ENCODE peak calls at places on chromosomes 7 and 10, in ten cellular contexts. P is neural crest cell; W is PC-3; K is fibroblast of the conjunctiva; V is GM12891; Z is activated T-helper 2 cell treated with anti-CD3 and anti-CD28 coated beads, Interferon-gamma antibody, Interleukin-2, Interleukin-4, amounts not matched to agents 10 μg/mL and 5 μg/mL and 100 μg/mL, durations not matched to agents 14 hours and 24 hours and 36 hours; G is RWPE1; A is stimulated activated CD8-positive, alpha-beta memory T cell treated with anti-CD3 and anti-CD28 coated beads, Interleukin-15, amount 100 ng/mL, for 24 hours; R is aorta; X is EL. B is an unnamed sample.

GRCh38 chr7:143410523-143411004 is 1.9 kb upstream of the EPHA1 start:
- DNase-seq in X (no peak), K (no peak), R (peak; percentile 78), A (no peak), P (no peak), G (no peak), W (no peak), Z (no peak), V (no peak), B (no peak)

GRCh38 chr10:73907841-73908517 is 3.0 kb upstream of the PLAU start:
- DNase-seq in Z (no peak), P (no peak), W (peak; percentile 85), A (no peak), G (no peak), K (no peak), V (no peak), R (no peak), X (peak; percentile 66), B (no peak)

GRCh38 chr7:40726559-40726958 is 591.8 kb downstream of the SUGCT start:
- DNase-seq in V (no peak), Z (no peak), G (no peak), P (no peak), X (no peak), A (no peak), R (no peak), K (no peak), W (no peak), B (no peak)

GRCh38 chr7:66140924-66141323 is 26.3 kb downstream of the CRCP start:
- DNase-seq in W (peak; percentile 27), R (no peak), V (no peak), X (peak; percentile 60), P (peak; percentile 14), Z (no peak), G (peak; percentile 26), K (peak; percentile 72), A (no peak), B (peak; percentile 31)

GRCh38 chr10:17536221-17536620 is 81.0 kb downstream of the HACD1 start:
- DNase-seq in X (no peak), A (no peak), V (no peak), R (no peak), W (no peak), G (no peak), Z (no peak), P (no peak), K (no peak), B (no peak)

GRCh38 chr10:91614254-91614624 is 18.6 kb downstream of the PPP1R3C start:
- DNase-seq in W (peak; percentile 62), A (no peak), G (no peak), Z (no peak), R (no peak), K (peak; percentile 84), V (no peak), X (peak; percentile 91), P (no peak), B (no peak)

GRCh38 chr7:150341263-150342118 is at the start of gene RARRES2:
- DNase-seq in V (no peak), Z (no peak), X (no peak), P (peak; percentile 58), W (no peak), A (no peak), K (no peak), R (peak; percentile 84), G (no peak), B (no peak)

GRCh38 chr7:148825338-148825737 is 58.8 kb downstream of the EZH2 start:
- DNase-seq in W (no peak), K (no peak), G (no peak), P (no peak), V (no peak), A (no peak), X (no peak), Z (no peak), R (no peak), B (no peak)

GRCh38 chr7:1567082-1567771 is 2.6 kb downstream of the PSMG3 start:
- DNase-seq in R (no peak), V (no peak), P (no peak), Z (no peak), W (peak; percentile 90), G (peak; percentile 52), K (peak; percentile 45), A (no peak), X (no peak), B (no peak)

GRCh38 chr7:147008530-147008929 is 891.9 kb downstream of the CNTNAP2 start:
- DNase-seq in R (no peak), A (no peak), K (no peak), G (no peak), V (no peak), W (no peak), P (no peak), Z (no peak), X (no peak), B (no peak)

GRCh38 chr7:114255404-114255841 is 159.2 kb upstream of the FOXP2 start:
- DNase-seq in G (no peak), A (no peak), K (no peak), R (no peak), P (no peak), Z (no peak), V (no peak), W (no peak), X (no peak), B (no peak)

GRCh38 chr10:122213766-122214165 is 57.3 kb upstream of the BTBD16 start:
- DNase-seq in R (peak; percentile 72), P (no peak), Z (no peak), W (no peak), K (no peak), A (no peak), G (no peak), X (no peak), V (no peak), B (no peak)

GRCh38 chr10:19194866-19195265 is 146.3 kb downstream of the MALRD1 start:
- DNase-seq in K (no peak), G (no peak), V (no peak), W (peak; percentile 38), R (no peak), X (no peak), P (no peak), Z (no peak), A (no peak), B (no peak)